ENCODE peak calls at places on chromosome 22, in ten cellular contexts. D, J, M, O, G, I, E, T, K and W are unnamed samples.

GRCh38 chr22:44333847-44334635 is 21.3 kb upstream of the SHISAL1 start:
- DNase-seq in T (no peak), G (no peak), K (no peak), J (no peak), E (no peak), D (no peak), O (no peak), I (no peak), M (no peak), W (no peak)

GRCh38 chr22:46259374-46259773 is 3.8 kb downstream of the PKDREJ start:
- DNase-seq in I (no peak), G (no peak), O (no peak), D (no peak), J (no peak), T (no peak), E (no peak), K (no peak), M (no peak), W (no peak)

GRCh38 chr22:32058656-32059280 is 15.7 kb downstream of the SLC5A1 start:
- DNase-seq in J (no peak), O (no peak), I (peak), G (no peak), D (no peak), E (no peak), M (peak), K (no peak), T (peak), W (no peak)

GRCh38 chr22:28477556-28477955 is 202.1 kb downstream of the TTC28 start:
- DNase-seq in J (no peak), D (no peak), K (no peak), I (no peak), E (no peak), M (no peak), T (no peak), O (no peak), G (no peak), W (no peak)

GRCh38 chr22:22902247-22902962 is 14.8 kb downstream of the IGLL5 start:
- DNase-seq in G (no peak), T (no peak), I (no peak), K (no peak), E (no peak), J (no peak), M (no peak), O (no peak), D (no peak), W (no peak)

GRCh38 chr22:41922336-41922735 is 4.3 kb downstream of the TNFRSF13C start:
- DNase-seq in K (no peak), O (no peak), E (no peak), I (no peak), D (no peak), M (no peak), T (no peak), G (no peak), J (no peak), W (no peak)

GRCh38 chr22:45006101-45006872 is 3.5 kb downstream of the PHF21B start:
- DNase-seq in O (peak), J (no peak), M (no peak), T (no peak), I (no peak), D (no peak), E (no peak), K (no peak), G (no peak), W (no peak)

GRCh38 chr22:48695251-48695650 is 1132.4 kb downstream of the BRD1 start:
- DNase-seq in M (no peak), J (no peak), I (no peak), T (no peak), K (no peak), O (no peak), E (no peak), G (no peak), D (no peak), W (no peak)

GRCh38 chr22:40479126-40479800 is 108.9 kb downstream of the SGSM3 start:
- DNase-seq in E (no peak), T (no peak), I (no peak), G (no peak), O (no peak), K (no peak), J (no peak), D (no peak), M (no peak), W (no peak)

GRCh38 chr22:44580756-44581435 is 82.9 kb upstream of the RTL6 start:
- DNase-seq in M (no peak), K (no peak), G (no peak), I (no peak), J (no peak), E (no peak), O (no peak), D (no peak), T (no peak), W (no peak)

GRCh38 chr22:32801436-32802290 is at the start of gene TIMP3:
- DNase-seq in E (no peak), M (peak), D (peak), G (peak), K (peak), J (no peak), T (no peak), O (peak), I (peak), W (peak)

GRCh38 chr22:25960375-25960774 is 208.9 kb upstream of the SEZ6L start:
- DNase-seq in D (no peak), T (no peak), J (no peak), G (no peak), E (no peak), M (no peak), I (no peak), O (no peak), K (no peak), W (no peak)

GRCh38 chr22:31080164-31080847 is 812 bp upstream of the SMTN start:
- DNase-seq in T (no peak), J (no peak), K (no peak), I (peak), O (no peak), D (no peak), G (no peak), E (no peak), M (no peak), W (no peak)

GRCh38 chr22:26570864-26571525 is 18.9 kb downstream of the TPST2 start:
- DNase-seq in M (no peak), J (no peak), D (no peak), I (peak), G (no peak), K (no peak), E (no peak), T (no peak), O (no peak), W (no peak)

GRCh38 chr22:46085831-46086576 is 64.3 kb upstream of the PPARA start:
- DNase-seq in D (no peak), I (peak), O (no peak), E (no peak), J (no peak), K (no peak), M (no peak), T (no peak), G (peak), W (no peak)

GRCh38 chr22:45105281-45105700 is 58.4 kb upstream of the NUP50 start:
- DNase-seq in I (no peak), E (no peak), D (no peak), T (no peak), J (no peak), M (no peak), K (no peak), O (no peak), G (peak), W (no peak)

GRCh38 chr22:34736081-34736480 is 329.9 kb upstream of the ISX start:
- DNase-seq in D (no peak), J (no peak), E (no peak), I (no peak), T (no peak), O (no peak), K (no peak), M (no peak), G (no peak), W (no peak)

GRCh38 chr22:40176921-40177737 is 596 bp upstream of the TNRC6B start:
- DNase-seq in D (no peak), I (no peak), M (peak), T (no peak), E (peak), K (peak), G (no peak), J (peak), O (peak), W (no peak)

GRCh38 chr22:46701262-46701661 is 36.8 kb downstream of the CERK start:
- DNase-seq in D (no peak), T (no peak), M (no peak), I (no peak), K (no peak), G (no peak), E (no peak), O (no peak), J (no peak), W (no peak)

GRCh38 chr22:45612940-45613339 is 58.7 kb upstream of the ATXN10 start:
- DNase-seq in T (no peak), E (no peak), G (no peak), D (peak), O (no peak), I (no peak), M (peak), J (no peak), K (no peak), W (no peak)

GRCh38 chr22:48536691-48537591 is 1290.7 kb downstream of the BRD1 start:
- DNase-seq in J (no peak), I (no peak), K (no peak), E (no peak), M (no peak), T (no peak), O (no peak), D (no peak), G (no peak), W (no peak)

GRCh38 chr22:42931421-42932196 is 74.5 kb upstream of the ARFGAP3 start:
- DNase-seq in G (no peak), J (no peak), I (no peak), O (no peak), D (no peak), M (no peak), E (no peak), T (no peak), K (no peak), W (no peak)

GRCh38 chr22:42932197-42932519 is 75.1 kb upstream of the ARFGAP3 start:
- DNase-seq in J (no peak), G (no peak), E (no peak), I (no peak), T (no peak), O (no peak), D (no peak), K (no peak), M (no peak), W (no peak)

GRCh38 chr22:42929838-42930155 is 72.7 kb upstream of the ARFGAP3 start:
- DNase-seq in J (no peak), I (no peak), E (no peak), O (no peak), G (no peak), D (no peak), K (no peak), M (no peak), T (no peak), W (no peak)

GRCh38 chr22:42928969-42929837 is 72.1 kb upstream of the ARFGAP3 start:
- DNase-seq in I (no peak), M (no peak), K (no peak), G (no peak), J (no peak), T (no peak), D (no peak), E (no peak), O (no peak), W (no peak)

DNA sequence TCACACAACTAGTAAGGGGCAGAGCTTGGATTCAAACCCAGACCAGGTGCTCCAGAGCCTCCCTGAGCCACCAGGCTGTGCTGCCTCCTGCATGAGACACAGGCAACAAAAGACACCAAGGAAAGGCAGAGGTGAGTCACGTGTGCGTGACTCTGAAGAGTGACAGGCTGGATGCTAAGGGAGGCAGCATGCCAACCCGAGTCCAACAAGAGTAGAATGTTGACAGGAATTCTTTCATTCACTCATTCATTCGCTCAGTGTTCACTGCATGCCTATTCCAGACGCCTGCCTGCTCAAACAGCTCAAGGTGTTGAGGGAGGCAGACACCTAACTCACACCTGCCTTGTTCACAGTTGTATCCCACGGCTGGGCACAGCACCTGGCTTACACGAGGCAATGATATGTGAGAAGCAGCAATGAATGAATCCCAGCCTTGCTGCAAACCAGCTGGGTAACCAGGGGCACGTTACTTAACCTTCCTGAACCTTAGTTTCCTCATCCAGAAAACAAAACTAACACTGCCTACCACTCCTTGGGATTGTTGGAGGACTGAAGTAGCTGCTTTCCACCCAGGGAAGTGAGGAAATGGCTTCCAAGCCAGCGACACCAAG is 73.8 kb upstream of the ARFGAP3 start:
- DNase-seq in K (no peak), E (no peak), I (peak), J (no peak), G (no peak), T (no peak), M (peak), D (no peak), O (no peak), W (no peak)
- TF ChIP-seq CTCF in K (peak), E (no peak), I (no peak), J (no peak), G (peak), T (peak), M (peak), D (no peak), O (no peak), W (no peak)

DNA sequence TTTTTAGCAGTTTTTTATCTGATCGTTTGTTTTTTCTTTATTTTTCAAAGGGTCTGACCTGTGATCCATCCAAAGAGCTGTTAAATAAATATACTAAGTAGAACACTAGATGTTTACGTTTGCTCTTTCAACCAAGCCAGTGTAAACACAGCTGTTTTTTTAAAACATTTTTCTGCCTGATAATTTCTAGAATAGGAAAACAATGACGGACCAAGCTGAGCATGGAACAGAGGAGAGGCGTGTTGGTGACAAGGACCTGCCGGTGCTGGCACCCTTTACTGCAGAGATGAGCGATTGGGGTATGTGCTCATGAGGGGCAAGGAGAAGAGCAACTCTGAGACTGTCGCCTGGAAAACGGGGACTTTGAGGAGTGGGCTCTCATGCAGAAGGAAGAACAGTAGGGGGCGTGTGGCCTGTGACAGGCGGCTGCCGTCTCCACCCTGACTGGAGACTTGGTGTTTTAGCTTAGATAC is 28.6 kb upstream of the PANX2 start:
- DNase-seq in I (no peak), M (no peak), G (no peak), O (peak), K (no peak), T (no peak), J (no peak), E (no peak), D (peak), W (no peak)
- TF ChIP-seq CTCF in I (no peak), M (peak), G (no peak), O (peak), K (no peak), T (peak), J (no peak), E (no peak), D (peak), W (no peak)

GRCh38 chr22:19943665-19944026 is 2.0 kb upstream of the TXNRD2 start:
- DNase-seq in J (peak), G (no peak), T (peak), D (no peak), O (no peak), M (peak), E (no peak), I (no peak), K (no peak), W (no peak)
- TF ChIP-seq CTCF in J (no peak), G (no peak), T (peak), D (no peak), O (no peak), M (peak), E (no peak), I (no peak), K (no peak), W (no peak)

GRCh38 chr22:36333632-36334031 is 54.1 kb downstream of the MYH9 start:
- DNase-seq in M (no peak), O (no peak), D (no peak), I (no peak), J (peak), T (no peak), K (no peak), G (no peak), E (no peak), W (no peak)

GRCh38 chr22:36332623-36333331 is 55.0 kb downstream of the MYH9 start:
- DNase-seq in T (no peak), D (no peak), M (peak), J (peak), K (no peak), G (no peak), I (no peak), E (peak), O (no peak), W (no peak)

GRCh38 chr22:36335621-36336020 is 52.1 kb downstream of the MYH9 start:
- DNase-seq in G (no peak), K (no peak), D (no peak), J (no peak), O (no peak), E (no peak), T (no peak), I (no peak), M (no peak), W (no peak)

GRCh38 chr22:36334838-36335603 is 52.7 kb downstream of the MYH9 start:
- DNase-seq in D (no peak), T (no peak), O (peak), I (no peak), E (no peak), G (no peak), J (no peak), K (no peak), M (no peak), W (no peak)

GRCh38 chr22:36334081-36334831 is 53.5 kb downstream of the MYH9 start:
- DNase-seq in J (no peak), K (peak), D (no peak), G (no peak), M (no peak), E (no peak), O (no peak), I (no peak), T (no peak), W (no peak)
- TF ChIP-seq CTCF in J (no peak), K (no peak), D (no peak), G (no peak), M (peak), E (no peak), O (no peak), I (peak), T (peak), W (no peak)

GRCh38 chr22:42959472-42960145 is 55.3 kb downstream of the PACSIN2 start:
- DNase-seq in I (peak), M (peak), E (no peak), T (peak), J (no peak), G (no peak), D (no peak), K (no peak), O (no peak), W (peak)
- TF ChIP-seq CTCF in I (no peak), M (no peak), E (no peak), T (no peak), J (no peak), G (no peak), D (no peak), K (no peak), O (no peak), W (no peak)

DNA sequence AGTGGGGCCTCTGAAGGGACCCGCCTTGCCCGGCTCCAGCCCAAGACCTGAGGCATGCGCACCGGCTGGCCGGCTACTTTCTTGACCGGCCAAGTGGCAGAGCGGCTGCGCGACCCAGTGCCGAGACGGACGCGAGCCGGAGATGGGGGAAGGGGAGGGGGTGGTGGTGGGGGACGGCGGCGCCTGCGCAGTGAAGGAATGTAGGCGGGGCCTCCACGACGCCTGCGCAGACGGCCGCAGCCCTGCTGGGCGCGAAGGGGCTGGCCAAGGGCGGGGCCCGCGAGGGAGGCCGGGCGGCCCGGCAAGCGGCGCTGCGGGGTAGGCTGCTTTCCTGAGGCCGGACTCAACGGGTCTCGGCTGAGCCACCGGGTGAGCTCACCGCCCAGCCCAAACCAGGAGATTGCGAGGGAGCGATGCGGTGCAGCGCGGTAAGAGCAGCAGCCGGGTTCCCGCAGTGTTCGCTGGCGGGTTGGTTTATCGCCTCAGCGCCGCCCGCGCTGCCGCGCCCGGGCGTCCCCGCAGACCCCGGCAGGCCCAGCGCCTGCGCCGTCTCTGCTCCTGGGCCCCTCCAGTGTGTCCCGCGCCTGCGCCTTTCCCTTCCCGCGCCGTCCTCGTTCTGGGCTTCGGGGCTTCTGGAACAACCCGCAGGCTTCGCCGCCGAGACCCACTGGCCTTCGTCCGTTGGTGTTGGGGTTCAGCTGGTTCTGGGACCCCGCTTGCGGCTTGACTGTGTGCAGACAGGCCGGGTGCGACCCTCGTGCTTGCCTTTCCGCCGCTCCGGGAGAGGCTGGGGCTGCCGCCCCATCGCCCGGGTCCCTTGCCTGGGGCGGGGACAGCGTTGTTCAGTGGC is at the start of gene SPECC1L:
- DNase-seq in O (peak), M (peak), E (peak), K (peak), J (peak), T (no peak), D (peak), G (peak), I (peak), W (peak)
- TF ChIP-seq CTCF in O (no peak), M (no peak), E (no peak), K (peak), J (no peak), T (peak), D (no peak), G (peak), I (peak), W (no peak)

GRCh38 chr22:36595154-36595553 is 66.2 kb upstream of the EIF3D start:
- DNase-seq in K (no peak), M (no peak), O (no peak), J (no peak), D (no peak), I (no peak), T (no peak), E (no peak), G (no peak), W (no peak)

GRCh38 chr22:36590441-36591056 is 61.6 kb upstream of the EIF3D start:
- DNase-seq in G (no peak), J (no peak), M (no peak), K (no peak), I (no peak), O (no peak), D (no peak), E (no peak), T (no peak), W (no peak)

GRCh38 chr22:36589856-36590255 is 60.9 kb upstream of the EIF3D start:
- DNase-seq in K (no peak), M (no peak), I (no peak), G (no peak), O (no peak), E (no peak), J (no peak), T (no peak), D (peak), W (no peak)

GRCh38 chr22:36595968-36596367 is 67.0 kb upstream of the EIF3D start:
- DNase-seq in I (no peak), E (no peak), T (no peak), D (no peak), J (no peak), M (no peak), G (no peak), O (no peak), K (no peak), W (no peak)

GRCh38 chr22:36594569-36594968 is 65.6 kb upstream of the EIF3D start:
- DNase-seq in G (no peak), K (no peak), I (no peak), T (no peak), E (no peak), D (no peak), J (no peak), M (no peak), O (no peak), W (no peak)
- TF ChIP-seq CTCF in G (no peak), K (no peak), I (no peak), T (no peak), E (no peak), D (no peak), J (no peak), M (no peak), O (no peak), W (no peak)